ENCODE peak calls at places on chromosomes 3 and 15, in six cellular contexts. One of them, this sample, is unnamed.

GRCh38 chr3:17175187-17175839 is 290.6 kb downstream of the PLCL2 start:
- DNase-seq in SW 1271: no peak
- DNase-seq in breast epithelium: no peak
- DNase-seq in fibroblast of the conjunctiva: peak; percentile 86
- DNase-seq in CD8-positive, alpha-beta T cell: no peak
- DNase-seq in heart left ventricle: no peak
- DNase-seq in this sample: no peak

GRCh38 chr15:39061952-39062464 is 497.4 kb upstream of the RASGRP1 start:
- DNase-seq in SW 1271: no peak
- DNase-seq in breast epithelium: no peak
- DNase-seq in fibroblast of the conjunctiva: no peak
- DNase-seq in CD8-positive, alpha-beta T cell: no peak
- DNase-seq in heart left ventricle: no peak
- DNase-seq in this sample: no peak

GRCh38 chr3:134336587-134336986 is 37.7 kb downstream of the AMOTL2 start:
- DNase-seq in SW 1271: no peak
- DNase-seq in breast epithelium: no peak
- DNase-seq in fibroblast of the conjunctiva: peak; percentile 55
- DNase-seq in CD8-positive, alpha-beta T cell: no peak
- DNase-seq in heart left ventricle: no peak
- DNase-seq in this sample: peak; percentile 42

GRCh38 chr3:34012102-34012461 is 213.7 kb downstream of the PDCD6IP start:
- DNase-seq in SW 1271: peak; percentile 60
- DNase-seq in breast epithelium: no peak
- DNase-seq in fibroblast of the conjunctiva: peak; percentile 91
- DNase-seq in CD8-positive, alpha-beta T cell: no peak
- DNase-seq in heart left ventricle: no peak
- DNase-seq in this sample: peak; percentile 59

GRCh38 chr3:105253225-105253624 is 113.5 kb upstream of the ALCAM start:
- DNase-seq in SW 1271: no peak
- DNase-seq in breast epithelium: no peak
- DNase-seq in fibroblast of the conjunctiva: no peak
- DNase-seq in CD8-positive, alpha-beta T cell: no peak
- DNase-seq in heart left ventricle: no peak
- DNase-seq in this sample: no peak

GRCh38 chr3:60080648-60081047 is 1030.8 kb upstream of the CFAP20DC start:
- DNase-seq in SW 1271: no peak
- DNase-seq in breast epithelium: no peak
- DNase-seq in fibroblast of the conjunctiva: no peak
- DNase-seq in CD8-positive, alpha-beta T cell: no peak
- DNase-seq in heart left ventricle: no peak
- DNase-seq in this sample: no peak

GRCh38 chr3:62259924-62260323 is 113.4 kb downstream of the FEZF2 start:
- DNase-seq in SW 1271: no peak
- DNase-seq in breast epithelium: no peak
- DNase-seq in fibroblast of the conjunctiva: no peak
- DNase-seq in CD8-positive, alpha-beta T cell: no peak
- DNase-seq in heart left ventricle: no peak
- DNase-seq in this sample: no peak

GRCh38 chr3:127618891-127619290 is 10.1 kb upstream of the PODXL2 start:
- DNase-seq in SW 1271: no peak
- DNase-seq in breast epithelium: no peak
- DNase-seq in fibroblast of the conjunctiva: no peak
- DNase-seq in CD8-positive, alpha-beta T cell: no peak
- DNase-seq in heart left ventricle: no peak
- DNase-seq in this sample: no peak

GRCh38 chr15:48471073-48471472 is 139.8 kb downstream of the DUT start:
- DNase-seq in SW 1271: no peak
- DNase-seq in breast epithelium: no peak
- DNase-seq in fibroblast of the conjunctiva: no peak
- DNase-seq in CD8-positive, alpha-beta T cell: no peak
- DNase-seq in heart left ventricle: no peak
- DNase-seq in this sample: no peak

GRCh38 chr15:89383635-89384604 is 49.3 kb upstream of the POLG start:
- DNase-seq in SW 1271: no peak
- DNase-seq in breast epithelium: peak; percentile 68
- DNase-seq in fibroblast of the conjunctiva: peak; percentile 39
- DNase-seq in CD8-positive, alpha-beta T cell: no peak
- DNase-seq in heart left ventricle: no peak
- DNase-seq in this sample: no peak

GRCh38 chr15:58684036-58684700 is 65.3 kb downstream of the ADAM10 start:
- DNase-seq in SW 1271: no peak
- DNase-seq in breast epithelium: no peak
- DNase-seq in fibroblast of the conjunctiva: no peak
- DNase-seq in CD8-positive, alpha-beta T cell: no peak
- DNase-seq in heart left ventricle: no peak
- DNase-seq in this sample: no peak

GRCh38 chr3:11150256-11150655 is 4.0 kb upstream of the HRH1 start:
- DNase-seq in SW 1271: no peak
- DNase-seq in breast epithelium: no peak
- DNase-seq in fibroblast of the conjunctiva: no peak
- DNase-seq in CD8-positive, alpha-beta T cell: no peak
- DNase-seq in heart left ventricle: no peak
- DNase-seq in this sample: no peak

GRCh38 chr3:188559069-188559410 is 405.1 kb downstream of the LPP start:
- DNase-seq in SW 1271: no peak
- DNase-seq in breast epithelium: no peak
- DNase-seq in fibroblast of the conjunctiva: no peak
- DNase-seq in CD8-positive, alpha-beta T cell: no peak
- DNase-seq in heart left ventricle: no peak
- DNase-seq in this sample: no peak